ENCODE peak calls at places on chromosomes 7 and 10, in ten cellular contexts. B is B cell, E is left ventricle myocardium superior, S is NCI-H510A, U is NCI-H1092 treated with DMSO at 0.1 percent for 48 hours, D is AG08396, V is HT1080, P is C1 segment of cervical spinal cord, M is NCI-H2029, R is endothelial cell. W is an unnamed sample.

GRCh38 chr7:101717986-101718746 is 89.1 kb upstream of the MYL10 start:
- DNase-seq in B (no peak), E (peak; percentile 33), S (no peak), U (no peak), D (no peak), V (peak; percentile 88), P (no peak), M (no peak), R (no peak), W (no peak)

GRCh38 chr10:118542205-118542604 is 53.2 kb downstream of the PRLHR start:
- DNase-seq in B (no peak), E (no peak), S (no peak), U (no peak), D (no peak), V (no peak), P (no peak), M (no peak), R (no peak), W (no peak)

GRCh38 chr10:31051703-31052102 is 20.0 kb upstream of the ZNF438 start:
- DNase-seq in B (no peak), E (no peak), S (no peak), U (no peak), D (no peak), V (peak; percentile 59), P (no peak), M (no peak), R (no peak), W (no peak)

GRCh38 chr10:130121486-130122079 is 11.0 kb upstream of the C10orf143 start:
- DNase-seq in B (no peak), E (no peak), S (no peak), U (no peak), D (no peak), V (no peak), P (no peak), M (no peak), R (no peak), W (no peak)

GRCh38 chr10:23157691-23158369 is 34.3 kb upstream of the PTF1A start:
- DNase-seq in B (peak; percentile 17), E (no peak), S (peak; percentile 5), U (peak; percentile 35), D (no peak), V (peak; percentile 31), P (peak; percentile 41), M (no peak), R (no peak), W (no peak)

GRCh38 chr10:122152544-122152943 is 118.6 kb upstream of the BTBD16 start:
- DNase-seq in B (no peak), E (peak; percentile 91), S (peak; percentile 49), U (peak; percentile 40), D (peak; percentile 80), V (no peak), P (peak; percentile 75), M (peak; percentile 73), R (no peak), W (no peak)

GRCh38 chr7:64618785-64619456 is 47.0 kb upstream of the ZNF107 start:
- DNase-seq in B (peak; percentile 67), E (no peak), S (no peak), U (peak; percentile 63), D (peak; percentile 14), V (peak; percentile 36), P (no peak), M (peak; percentile 36), R (peak; percentile 37), W (no peak)

GRCh38 chr7:30771859-30772429 is 727 bp downstream of the MINDY4 start:
- DNase-seq in B (peak; percentile 11), E (no peak), S (no peak), U (peak; percentile 24), D (peak; percentile 28), V (no peak), P (no peak), M (no peak), R (peak; percentile 8), W (peak; percentile 14)

GRCh38 chr10:60916025-60916424 is 28.0 kb downstream of the RHOBTB1 start:
- DNase-seq in B (no peak), E (no peak), S (no peak), U (no peak), D (no peak), V (no peak), P (no peak), M (no peak), R (no peak), W (no peak)

GRCh38 chr7:1768835-1769234 is 98.8 kb downstream of the ELFN1 start:
- DNase-seq in B (no peak), E (no peak), S (no peak), U (no peak), D (no peak), V (no peak), P (no peak), M (no peak), R (no peak), W (no peak)

GRCh38 chr7:4607321-4607729 is 74.8 kb upstream of the FOXK1 start:
- DNase-seq in B (no peak), E (no peak), S (no peak), U (peak; percentile 22), D (no peak), V (no peak), P (no peak), M (no peak), R (no peak), W (no peak)

W was measured in GM19239.